ENCODE peak calls at places on chromosomes 6 and 20, in eight cellular contexts. One of them, this sample, is unnamed.

GRCh38 chr6:30829639-30830250 is 54.6 kb upstream of the DDR1 start:
- DNase-seq in astrocyte of the spinal cord: no peak
- DNase-seq in endodermal cell: peak; percentile 88
- DNase-seq in HFF-Myc: no peak
- DNase-seq in CD8-positive, alpha-beta memory T cell: no peak
- DNase-seq in NB4: no peak
- DNase-seq in IMR-90: no peak
- DNase-seq in adipocyte: no peak
- DNase-seq in this sample: no peak

GRCh38 chr6:29887330-29887818 is 55.0 kb upstream of the HLA-A start:
- DNase-seq in CD8-positive, alpha-beta memory T cell: peak; percentile 77
- DNase-seq in IMR-90: peak; percentile 11
- DNase-seq in endodermal cell: peak; percentile 69
- DNase-seq in NB4: no peak
- DNase-seq in adipocyte: peak; percentile 51
- DNase-seq in HFF-Myc: no peak
- DNase-seq in astrocyte of the spinal cord: peak; percentile 14
- DNase-seq in this sample: peak; percentile 48

GRCh38 chr6:107666084-107666981 is 157.8 kb downstream of the SCML4 start:
- DNase-seq in IMR-90: peak; percentile 87
- DNase-seq in HFF-Myc: no peak
- DNase-seq in CD8-positive, alpha-beta memory T cell: no peak
- DNase-seq in NB4: no peak
- DNase-seq in endodermal cell: no peak
- DNase-seq in adipocyte: peak; percentile 41
- DNase-seq in astrocyte of the spinal cord: peak; percentile 64
- DNase-seq in this sample: no peak

GRCh38 chr6:169984181-169985120 is 233.0 kb downstream of the ERMARD start:
- DNase-seq in HFF-Myc: no peak
- DNase-seq in adipocyte: no peak
- DNase-seq in astrocyte of the spinal cord: no peak
- DNase-seq in endodermal cell: no peak
- DNase-seq in CD8-positive, alpha-beta memory T cell: peak; percentile 27
- DNase-seq in IMR-90: no peak
- DNase-seq in NB4: no peak
- DNase-seq in this sample: no peak

GRCh38 chr20:844473-845225 is 11.1 kb downstream of the FAM110A start:
- DNase-seq in adipocyte: peak; percentile 93
- DNase-seq in endodermal cell: peak; percentile 97
- DNase-seq in CD8-positive, alpha-beta memory T cell: peak; percentile 95
- DNase-seq in IMR-90: peak; percentile 87
- DNase-seq in astrocyte of the spinal cord: peak; percentile 90
- DNase-seq in NB4: peak; percentile 81
- DNase-seq in HFF-Myc: peak; percentile 58
- DNase-seq in this sample: peak; percentile 91

GRCh38 chr20:3980260-3981131 is 34.9 kb downstream of the RNF24 start:
- DNase-seq in CD8-positive, alpha-beta memory T cell: no peak
- DNase-seq in astrocyte of the spinal cord: peak; percentile 60
- DNase-seq in endodermal cell: no peak
- DNase-seq in NB4: peak; percentile 66
- DNase-seq in IMR-90: peak; percentile 73
- DNase-seq in adipocyte: peak; percentile 73
- DNase-seq in HFF-Myc: no peak
- DNase-seq in this sample: no peak

GRCh38 chr20:33568378-33569289 is 78.7 kb downstream of the CBFA2T2 start:
- DNase-seq in endodermal cell: peak; percentile 87
- DNase-seq in IMR-90: no peak
- DNase-seq in HFF-Myc: no peak
- DNase-seq in CD8-positive, alpha-beta memory T cell: no peak
- DNase-seq in adipocyte: peak; percentile 29
- DNase-seq in NB4: no peak
- DNase-seq in astrocyte of the spinal cord: no peak
- DNase-seq in this sample: no peak

GRCh38 chr20:50758992-50759391 is 27.6 kb downstream of the PARD6B start:
- DNase-seq in endodermal cell: no peak
- DNase-seq in adipocyte: no peak
- DNase-seq in CD8-positive, alpha-beta memory T cell: no peak
- DNase-seq in IMR-90: no peak
- DNase-seq in HFF-Myc: no peak
- DNase-seq in NB4: no peak
- DNase-seq in astrocyte of the spinal cord: no peak
- DNase-seq in this sample: no peak

GRCh38 chr6:41503841-41504525 is 42.2 kb upstream of the FOXP4 start:
- DNase-seq in IMR-90: peak; percentile 73
- DNase-seq in NB4: peak; percentile 12
- DNase-seq in astrocyte of the spinal cord: peak; percentile 67
- DNase-seq in adipocyte: peak; percentile 72
- DNase-seq in CD8-positive, alpha-beta memory T cell: peak; percentile 13
- DNase-seq in endodermal cell: peak; percentile 79
- DNase-seq in HFF-Myc: no peak
- DNase-seq in this sample: no peak

GRCh38 chr6:41504526-41505021 is 41.6 kb upstream of the FOXP4 start:
- DNase-seq in IMR-90: peak; percentile 23
- DNase-seq in endodermal cell: no peak
- DNase-seq in HFF-Myc: no peak
- DNase-seq in astrocyte of the spinal cord: peak; percentile 57
- DNase-seq in adipocyte: no peak
- DNase-seq in CD8-positive, alpha-beta memory T cell: no peak
- DNase-seq in NB4: no peak
- DNase-seq in this sample: no peak

GRCh38 chr6:41505084-41506049 is 40.8 kb upstream of the FOXP4 start:
- DNase-seq in NB4: no peak
- DNase-seq in HFF-Myc: peak; percentile 21
- DNase-seq in endodermal cell: peak; percentile 82
- DNase-seq in CD8-positive, alpha-beta memory T cell: peak; percentile 33
- DNase-seq in adipocyte: peak; percentile 88
- DNase-seq in IMR-90: peak; percentile 88
- DNase-seq in astrocyte of the spinal cord: peak; percentile 86
- DNase-seq in this sample: no peak

GRCh38 chr6:41502607-41503434 is 43.4 kb upstream of the FOXP4 start:
- DNase-seq in CD8-positive, alpha-beta memory T cell: peak; percentile 40
- DNase-seq in NB4: peak; percentile 22
- DNase-seq in adipocyte: no peak
- DNase-seq in IMR-90: no peak
- DNase-seq in HFF-Myc: no peak
- DNase-seq in endodermal cell: peak; percentile 86
- DNase-seq in astrocyte of the spinal cord: no peak
- DNase-seq in this sample: no peak

DNA sequence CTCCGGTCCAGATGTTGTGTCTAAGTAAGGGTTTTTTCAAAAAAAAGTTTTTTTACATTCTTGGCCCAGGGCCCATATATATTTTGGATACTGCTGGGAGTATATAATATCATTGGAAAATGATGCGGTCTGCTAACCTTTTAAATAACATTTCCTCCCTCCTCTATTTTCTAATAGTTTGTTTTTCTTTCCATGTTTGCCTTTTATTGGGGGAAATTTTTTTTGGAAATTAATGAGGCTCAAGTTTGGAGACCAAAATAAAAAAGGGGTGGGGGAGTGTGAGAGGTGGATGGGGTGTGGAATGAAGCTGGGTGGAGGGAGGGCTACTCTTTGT is 42.8 kb upstream of the FOXP4 start:
- DNase-seq in CD8-positive, alpha-beta memory T cell: no peak
- DNase-seq in NB4: no peak
- DNase-seq in endodermal cell: no peak
- DNase-seq in adipocyte: no peak
- DNase-seq in HFF-Myc: no peak
- DNase-seq in IMR-90: no peak
- DNase-seq in astrocyte of the spinal cord: peak; percentile 44
- DNase-seq in this sample: no peak
- H3K4me3 ChIP-seq in CD8-positive, alpha-beta memory T cell: no peak overlapping the region
- H3K4me3 ChIP-seq in NB4: no peak overlapping the region
- H3K4me3 ChIP-seq in endodermal cell: peak overlapping the region; percentile 67
- H3K4me3 ChIP-seq in adipocyte: no peak overlapping the region
- H3K4me3 ChIP-seq in HFF-Myc: no peak overlapping the region
- H3K4me3 ChIP-seq in IMR-90: no peak overlapping the region
- H3K4me3 ChIP-seq in astrocyte of the spinal cord: no peak overlapping the region
- H3K4me3 ChIP-seq in this sample: no peak overlapping the region

GRCh38 chr6:33745558-33745957 is 1.1 kb downstream of the IP6K3 start:
- DNase-seq in adipocyte: no peak
- DNase-seq in astrocyte of the spinal cord: peak; percentile 17
- DNase-seq in IMR-90: peak; percentile 51
- DNase-seq in endodermal cell: no peak
- DNase-seq in HFF-Myc: no peak
- DNase-seq in CD8-positive, alpha-beta memory T cell: no peak
- DNase-seq in NB4: no peak
- DNase-seq in this sample: no peak
- H3K4me3 ChIP-seq in adipocyte: no peak overlapping the region
- H3K4me3 ChIP-seq in astrocyte of the spinal cord: no peak overlapping the region
- H3K4me3 ChIP-seq in IMR-90: no peak overlapping the region
- H3K4me3 ChIP-seq in endodermal cell: no peak overlapping the region
- H3K4me3 ChIP-seq in HFF-Myc: no peak overlapping the region
- H3K4me3 ChIP-seq in CD8-positive, alpha-beta memory T cell: no peak overlapping the region
- H3K4me3 ChIP-seq in NB4: no peak overlapping the region
- H3K4me3 ChIP-seq in this sample: no peak overlapping the region

GRCh38 chr20:48371211-48371610 is 456.6 kb downstream of the PREX1 start:
- DNase-seq in endodermal cell: no peak
- DNase-seq in NB4: no peak
- DNase-seq in CD8-positive, alpha-beta memory T cell: no peak
- DNase-seq in IMR-90: no peak
- DNase-seq in adipocyte: no peak
- DNase-seq in astrocyte of the spinal cord: no peak
- DNase-seq in HFF-Myc: no peak
- DNase-seq in this sample: no peak

GRCh38 chr20:48375804-48376203 is 452.0 kb downstream of the PREX1 start:
- DNase-seq in IMR-90: no peak
- DNase-seq in endodermal cell: no peak
- DNase-seq in CD8-positive, alpha-beta memory T cell: no peak
- DNase-seq in NB4: no peak
- DNase-seq in adipocyte: no peak
- DNase-seq in HFF-Myc: no peak
- DNase-seq in astrocyte of the spinal cord: no peak
- DNase-seq in this sample: no peak

GRCh38 chr20:48377940-48378339 is 449.9 kb downstream of the PREX1 start:
- DNase-seq in HFF-Myc: no peak
- DNase-seq in adipocyte: no peak
- DNase-seq in NB4: no peak
- DNase-seq in CD8-positive, alpha-beta memory T cell: no peak
- DNase-seq in endodermal cell: no peak
- DNase-seq in astrocyte of the spinal cord: no peak
- DNase-seq in IMR-90: no peak
- DNase-seq in this sample: no peak

GRCh38 chr20:48373555-48373934 is 454.3 kb downstream of the PREX1 start:
- DNase-seq in endodermal cell: no peak
- DNase-seq in astrocyte of the spinal cord: no peak
- DNase-seq in NB4: no peak
- DNase-seq in HFF-Myc: no peak
- DNase-seq in IMR-90: no peak
- DNase-seq in CD8-positive, alpha-beta memory T cell: no peak
- DNase-seq in adipocyte: no peak
- DNase-seq in this sample: no peak

GRCh38 chr20:48374986-48375715 is 452.6 kb downstream of the PREX1 start:
- DNase-seq in endodermal cell: no peak
- DNase-seq in IMR-90: no peak
- DNase-seq in CD8-positive, alpha-beta memory T cell: no peak
- DNase-seq in NB4: no peak
- DNase-seq in HFF-Myc: no peak
- DNase-seq in astrocyte of the spinal cord: no peak
- DNase-seq in adipocyte: no peak
- DNase-seq in this sample: no peak
- H3K4me3 ChIP-seq in endodermal cell: no peak overlapping the region
- H3K4me3 ChIP-seq in IMR-90: no peak overlapping the region
- H3K4me3 ChIP-seq in CD8-positive, alpha-beta memory T cell: no peak overlapping the region
- H3K4me3 ChIP-seq in NB4: no peak overlapping the region
- H3K4me3 ChIP-seq in HFF-Myc: no peak overlapping the region
- H3K4me3 ChIP-seq in astrocyte of the spinal cord: no peak overlapping the region
- H3K4me3 ChIP-seq in adipocyte: no peak overlapping the region
- H3K4me3 ChIP-seq in this sample: no peak overlapping the region

DNA sequence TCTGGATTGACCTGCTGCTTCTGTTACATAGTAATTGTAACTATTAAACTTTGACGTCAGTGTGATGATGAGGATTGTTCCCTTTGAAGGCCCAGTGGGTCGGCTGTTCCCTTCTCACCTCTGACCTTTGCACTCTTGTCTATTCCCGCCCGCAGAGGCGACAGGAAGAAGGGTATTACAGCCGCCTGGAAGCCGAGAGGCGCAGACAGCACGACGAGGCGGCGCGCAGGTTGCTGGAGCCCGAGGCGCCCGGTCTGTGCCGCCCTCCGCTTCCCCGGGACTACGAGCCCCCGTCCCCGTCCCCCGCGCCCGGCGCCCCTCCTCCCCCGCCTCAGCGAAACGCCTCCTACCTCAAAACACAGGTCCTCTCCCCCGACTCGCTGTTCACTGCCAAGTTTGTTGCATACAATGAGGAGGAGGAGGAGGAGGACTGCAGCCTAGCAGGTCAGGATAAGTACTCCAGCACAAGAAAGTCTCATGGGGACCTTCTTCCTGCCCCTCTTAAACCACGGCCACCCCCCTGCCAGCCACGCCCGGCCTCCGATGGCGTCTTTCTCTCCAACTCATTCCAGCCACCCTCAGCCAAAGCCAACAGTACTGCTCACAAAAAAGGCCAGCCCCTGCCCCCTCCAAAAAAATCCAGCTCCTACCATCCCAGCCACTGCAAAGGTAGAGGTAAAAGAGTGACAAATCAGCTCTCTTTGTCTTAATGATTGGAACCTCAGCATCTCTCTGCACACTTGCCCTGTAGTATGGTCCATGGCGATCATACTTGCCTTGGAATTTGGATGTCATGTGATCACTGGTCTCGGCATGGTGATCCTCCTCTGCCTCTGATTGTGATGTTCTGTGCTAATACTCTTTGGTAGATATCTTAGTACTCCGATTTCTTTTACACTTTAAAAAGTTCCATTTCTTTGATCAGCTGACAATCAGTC is 31.6 kb upstream of the KIF25 start:
- DNase-seq in NB4: no peak
- DNase-seq in HFF-Myc: no peak
- DNase-seq in CD8-positive, alpha-beta memory T cell: no peak
- DNase-seq in IMR-90: no peak
- DNase-seq in adipocyte: no peak
- DNase-seq in endodermal cell: no peak
- DNase-seq in astrocyte of the spinal cord: no peak
- DNase-seq in this sample: no peak
- H3K4me3 ChIP-seq in NB4: no peak overlapping the region
- H3K4me3 ChIP-seq in HFF-Myc: no peak overlapping the region
- H3K4me3 ChIP-seq in CD8-positive, alpha-beta memory T cell: no peak overlapping the region
- H3K4me3 ChIP-seq in IMR-90: no peak overlapping the region
- H3K4me3 ChIP-seq in adipocyte: no peak overlapping the region
- H3K4me3 ChIP-seq in endodermal cell: no peak overlapping the region
- H3K4me3 ChIP-seq in astrocyte of the spinal cord: no peak overlapping the region
- H3K4me3 ChIP-seq in this sample: no peak overlapping the region